ENCODE peak calls at places on chromosomes 4 and X, in eight cellular contexts. K is naive thymus-derived CD4-positive, alpha-beta T cell; L is heart left ventricle; Z is dorsolateral prefrontal cortex; X is uterus; U is caudate nucleus; W is CD4-positive, alpha-beta T cell; S is ascending aorta. V is an unnamed sample.

GRCh38 chr4:149493492-149493891 is 322.2 kb downstream of the IQCM start:
- DNase-seq in W (no peak), K (no peak), S (no peak), U (no peak), Z (no peak), L (no peak), X (no peak), V (no peak)

GRCh38 chr4:30842142-30842541 is 122.0 kb downstream of the PCDH7 start:
- DNase-seq in Z (no peak), K (no peak), S (no peak), W (no peak), U (no peak), X (no peak), L (no peak), V (no peak)

GRCh38 chr4:88230953-88231835 is 53.2 kb downstream of the PPM1K start:
- DNase-seq in U (no peak), L (no peak), Z (no peak), K (peak; percentile 68), W (no peak), S (no peak), X (peak; percentile 49), V (no peak)

GRCh38 chr4:23788460-23788859 is 101.4 kb downstream of the PPARGC1A start:
- DNase-seq in K (no peak), Z (no peak), S (no peak), U (no peak), X (no peak), L (no peak), W (no peak), V (no peak)

GRCh38 chrX:132876509-132876837 is 82.0 kb downstream of the HS6ST2 start:
- DNase-seq in K (no peak), U (no peak), S (no peak), X (peak; percentile 19), Z (no peak), W (no peak), L (no peak), V (no peak)

GRCh38 chr4:105895324-105895608 is at the start of gene NPNT:
- DNase-seq in L (peak; percentile 24), X (no peak), K (no peak), W (no peak), S (peak; percentile 71), Z (no peak), U (no peak), V (no peak)

GRCh38 chr4:75644095-75644494 is 13.8 kb upstream of the CDKL2 start:
- DNase-seq in U (no peak), X (no peak), L (no peak), Z (no peak), W (no peak), S (no peak), K (no peak), V (no peak)

GRCh38 chrX:56786889-56787733 is 58.1 kb downstream of the NBDY start:
- DNase-seq in Z (peak; percentile 10), U (no peak), K (no peak), X (no peak), S (peak; percentile 52), W (no peak), L (no peak), V (no peak)

GRCh38 chr4:3613980-3614730 is 81.9 kb upstream of the LRPAP1 start:
- DNase-seq in S (no peak), L (no peak), W (no peak), U (no peak), X (no peak), Z (no peak), K (no peak), V (no peak)

GRCh38 chrX:75781618-75782017 is 3.4 kb downstream of the MAGEE2 start:
- DNase-seq in K (no peak), S (peak; percentile 61), W (no peak), U (peak; percentile 7), X (no peak), L (peak; percentile 34), Z (peak; percentile 63), V (no peak)

GRCh38 chr4:108135549-108136209 is 33.1 kb downstream of the LEF1 start:
- DNase-seq in Z (no peak), W (no peak), S (no peak), L (no peak), X (no peak), U (no peak), K (no peak), V (no peak)

GRCh38 chr4:74096265-74096980 is 2.6 kb downstream of the CXCL2 start:
- DNase-seq in W (no peak), U (no peak), S (no peak), X (no peak), K (no peak), Z (no peak), L (no peak), V (no peak)

GRCh38 chr4:74100531-74100930 is 1.5 kb upstream of the CXCL2 start:
- DNase-seq in L (no peak), U (no peak), S (no peak), X (no peak), K (no peak), Z (no peak), W (no peak), V (no peak)

GRCh38 chr4:74097631-74098550 is 1.1 kb downstream of the CXCL2 start:
- DNase-seq in U (no peak), W (no peak), Z (no peak), L (no peak), S (no peak), K (no peak), X (no peak), V (no peak)

GRCh38 chr4:74097161-74097560 is 1.8 kb downstream of the CXCL2 start:
- DNase-seq in L (no peak), U (no peak), Z (no peak), S (no peak), W (no peak), K (no peak), X (no peak), V (no peak)

GRCh38 chr4:74098628-74098995 is 383 bp downstream of the CXCL2 start:
- DNase-seq in L (no peak), K (no peak), S (no peak), W (no peak), U (no peak), Z (no peak), X (no peak), V (no peak)
- H3K27ac ChIP-seq in L (peak overlapping the region; percentile 76), K (no peak overlapping the region), S (no peak overlapping the region), W (no peak overlapping the region), U (no peak overlapping the region), Z (no peak overlapping the region), X (peak overlapping the region; percentile 69), V (peak overlapping the region; percentile 64)

DNA sequence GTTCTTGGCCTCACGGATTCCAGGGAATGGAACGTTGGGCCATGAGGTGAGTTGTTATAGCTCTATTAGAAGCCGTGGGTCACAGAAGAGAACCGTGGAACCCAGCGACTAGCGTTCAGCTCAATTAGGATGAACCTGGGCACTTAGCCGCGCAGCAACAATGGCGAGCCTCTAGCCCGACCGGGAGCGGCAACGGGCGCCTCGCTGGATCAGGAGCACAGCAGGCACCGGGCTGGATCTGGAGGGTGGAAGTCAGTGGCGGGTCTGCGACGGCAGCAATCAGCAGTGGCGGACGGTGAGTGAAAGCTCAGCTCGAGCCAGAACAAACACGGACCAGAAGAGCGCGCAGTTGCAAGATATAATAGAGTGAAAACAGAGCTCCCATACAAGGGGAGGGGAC is 34.2 kb downstream of the AGA start:
- DNase-seq in X (no peak), K (no peak), L (no peak), U (no peak), S (no peak), W (no peak), Z (no peak), V (no peak)
- H3K27ac ChIP-seq in X (no peak overlapping the region), K (no peak overlapping the region), L (no peak overlapping the region), U (no peak overlapping the region), S (no peak overlapping the region), W (no peak overlapping the region), Z (no peak overlapping the region), V (peak overlapping the region; percentile 28)

GRCh38 chr4:141713771-141714445 is 77.5 kb downstream of the IL15 start:
- DNase-seq in L (no peak), U (peak; percentile 26), W (no peak), S (no peak), X (no peak), K (no peak), Z (no peak), V (no peak)

GRCh38 chr4:141711211-141711610 is 74.8 kb downstream of the IL15 start:
- DNase-seq in W (no peak), X (no peak), Z (no peak), S (no peak), L (no peak), K (no peak), U (no peak), V (no peak)

DNA sequence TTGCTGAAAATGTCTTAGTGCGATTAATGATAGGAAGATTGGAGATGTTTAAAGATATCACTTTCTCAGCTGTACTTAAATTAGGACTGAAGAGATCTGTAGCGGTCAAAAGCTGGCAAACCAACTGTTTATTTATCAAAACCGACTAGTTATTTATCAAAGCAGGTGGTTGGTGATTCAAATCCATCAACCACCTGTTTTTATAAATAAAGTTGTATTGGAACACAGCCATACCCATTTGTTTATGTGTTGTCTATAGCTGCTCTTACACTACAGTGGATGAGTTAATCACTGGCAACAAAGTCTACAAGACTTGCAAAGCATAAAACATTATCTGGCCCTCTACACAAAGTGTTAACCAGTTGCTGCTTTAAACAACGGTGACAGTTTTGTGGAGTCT is 76.8 kb downstream of the IL15 start:
- DNase-seq in X (no peak), K (no peak), W (no peak), Z (no peak), U (no peak), L (no peak), S (no peak), V (no peak)
- H3K27ac ChIP-seq in X (no peak overlapping the region), K (no peak overlapping the region), W (no peak overlapping the region), Z (no peak overlapping the region), U (no peak overlapping the region), L (no peak overlapping the region), S (no peak overlapping the region), V (no peak overlapping the region)

GRCh38 chr4:128820631-128821119 is 11.2 kb downstream of the JADE1 start:
- DNase-seq in W (no peak), U (no peak), S (no peak), Z (no peak), K (no peak), L (no peak), X (no peak), V (no peak)

GRCh38 chr4:128821151-128821550 is 11.7 kb downstream of the JADE1 start:
- DNase-seq in W (no peak), L (no peak), Z (no peak), K (no peak), S (no peak), U (no peak), X (no peak), V (no peak)

GRCh38 chr4:128827280-128827679 is 17.8 kb downstream of the JADE1 start:
- DNase-seq in Z (no peak), X (no peak), S (no peak), K (no peak), U (no peak), W (no peak), L (no peak), V (no peak)

GRCh38 chr4:128823025-128823661 is 13.6 kb downstream of the JADE1 start:
- DNase-seq in S (no peak), K (no peak), W (no peak), L (no peak), Z (no peak), U (no peak), X (no peak), V (no peak)

DNA sequence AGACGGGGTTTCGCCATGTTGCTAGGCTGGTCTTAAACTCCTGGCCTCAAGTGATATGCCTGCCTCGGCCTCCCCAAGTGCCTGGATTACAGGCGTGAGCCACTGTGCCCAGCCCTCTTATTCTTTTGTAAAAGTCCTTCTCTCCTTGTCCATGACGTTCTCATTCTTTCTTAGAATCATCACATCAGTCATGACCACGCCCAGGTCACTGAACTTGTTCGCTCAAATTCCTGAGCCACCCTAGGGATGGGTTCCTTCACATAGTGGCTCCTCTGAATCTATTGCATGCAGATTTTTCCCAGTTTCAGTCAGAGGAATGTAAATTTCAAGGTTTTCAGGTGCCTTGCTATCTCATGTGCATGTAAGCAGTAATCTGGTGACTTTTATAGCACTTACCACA is 15.7 kb downstream of the JADE1 start:
- DNase-seq in W (no peak), K (no peak), S (no peak), X (no peak), U (no peak), L (no peak), Z (no peak), V (no peak)
- H3K27ac ChIP-seq in W (no peak overlapping the region), K (no peak overlapping the region), S (no peak overlapping the region), X (no peak overlapping the region), U (no peak overlapping the region), L (no peak overlapping the region), Z (no peak overlapping the region), V (no peak overlapping the region)

V was measured in esophagus squamous epithelium.